ENCODE peak calls at places on chromosomes 12 and 14, in five cellular contexts. X, D, U, L and Y are unnamed samples.

GRCh38 chr12:51970904-51971646 is 19.6 kb downstream of the ACVR1B start:
- DNase-seq in L (no peak), X (no peak), U (no peak), D (peak), Y (no peak)

GRCh38 chr12:6222009-6222702 is 22.0 kb downstream of the CD9 start:
- DNase-seq in U (no peak), D (no peak), X (no peak), L (peak), Y (no peak)

GRCh38 chr14:58629273-58629672 is 8.5 kb upstream of the DACT1 start:
- DNase-seq in X (no peak), L (no peak), D (no peak), U (no peak), Y (no peak)

GRCh38 chr14:46197856-46198255 is 453.7 kb downstream of the RPL10L start:
- DNase-seq in X (no peak), D (no peak), U (no peak), L (no peak), Y (no peak)

GRCh38 chr14:36256131-36256801 is 64.2 kb downstream of the MBIP start:
- DNase-seq in U (peak), X (no peak), L (peak), D (no peak), Y (no peak)

GRCh38 chr12:15709524-15709923 is 79.7 kb downstream of the EPS8 start:
- DNase-seq in D (no peak), L (no peak), U (no peak), X (no peak), Y (no peak)

GRCh38 chr12:51891843-51892242 is 3.9 kb downstream of the ANKRD33 start:
- DNase-seq in D (no peak), U (no peak), X (no peak), L (no peak), Y (no peak)

GRCh38 chr14:70281938-70282337 is 77.5 kb downstream of the COX16 start:
- DNase-seq in L (no peak), U (no peak), X (no peak), D (no peak), Y (no peak)

GRCh38 chr12:100404769-100405407 is 48.0 kb downstream of the SLC17A8 start:
- DNase-seq in D (peak), U (no peak), X (no peak), L (peak), Y (no peak)

GRCh38 chr14:49306152-49306751 is 279.9 kb downstream of the RPS29 start:
- DNase-seq in D (peak), L (no peak), X (no peak), U (no peak), Y (no peak)

GRCh38 chr14:33617154-33617553 is 333.7 kb downstream of the EGLN3 start:
- DNase-seq in L (no peak), X (no peak), D (peak), U (no peak), Y (no peak)

GRCh38 chr14:85536835-85537195 is 6.9 kb downstream of the FLRT2 start:
- DNase-seq in U (no peak), D (no peak), L (no peak), X (no peak), Y (no peak)

GRCh38 chr14:30550335-30550734 is 8.6 kb upstream of the G2E3 start:
- DNase-seq in U (no peak), X (no peak), D (peak), L (no peak), Y (no peak)

GRCh38 chr12:18250313-18250916 is 10.9 kb upstream of the PIK3C2G start:
- DNase-seq in X (no peak), D (peak), U (peak), L (no peak), Y (no peak)

GRCh38 chr14:53412819-53413664 is 259.9 kb upstream of the DDHD1 start:
- DNase-seq in U (no peak), X (no peak), D (peak), L (no peak), Y (no peak)

GRCh38 chr12:11171953-11172675 is 1.1 kb downstream of the SMIM10L1 start:
- DNase-seq in D (peak), U (no peak), X (no peak), L (no peak), Y (no peak)

GRCh38 chr14:93943052-93943451 is 15.9 kb downstream of the FAM181A start:
- DNase-seq in U (no peak), D (no peak), X (no peak), L (no peak), Y (no peak)

DNA sequence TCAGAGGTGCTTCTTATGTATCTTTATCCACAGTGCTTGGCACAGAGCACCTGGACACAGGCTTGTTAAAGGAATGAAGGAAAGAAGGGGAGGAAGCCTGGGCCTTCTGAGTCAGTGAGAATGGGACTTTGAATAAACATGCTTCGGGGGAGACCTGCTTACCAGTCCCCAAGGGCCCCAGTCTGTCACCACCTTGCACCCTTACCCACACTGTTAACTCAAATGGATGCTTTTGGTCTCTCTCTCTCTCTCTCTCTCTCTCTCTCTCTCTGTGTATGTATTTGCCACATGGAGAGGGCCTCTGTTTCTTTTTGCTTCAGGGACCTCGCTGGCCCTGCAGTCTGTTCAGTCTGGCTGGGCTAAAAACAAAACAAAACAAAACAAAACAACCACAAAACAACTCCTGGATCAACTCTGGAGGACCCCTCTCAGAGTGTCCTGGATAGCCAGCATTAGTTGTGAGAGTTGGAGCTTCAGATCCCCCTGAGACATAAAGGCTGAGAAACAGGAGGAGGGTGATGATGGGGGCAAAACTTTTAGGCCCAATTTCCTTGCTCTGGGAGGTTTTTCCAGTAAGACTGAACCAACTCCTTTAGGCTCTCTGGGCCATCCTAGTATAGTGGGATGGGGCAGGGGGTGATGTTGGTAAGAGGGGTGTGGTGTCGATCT is 1.9 kb downstream of the KIF5A start:
- DNase-seq in L (no peak), D (no peak), X (no peak), U (no peak), Y (no peak)
- H3K4me3 ChIP-seq in L (no peak), D (no peak), X (no peak), U (no peak), Y (peak)

DNA sequence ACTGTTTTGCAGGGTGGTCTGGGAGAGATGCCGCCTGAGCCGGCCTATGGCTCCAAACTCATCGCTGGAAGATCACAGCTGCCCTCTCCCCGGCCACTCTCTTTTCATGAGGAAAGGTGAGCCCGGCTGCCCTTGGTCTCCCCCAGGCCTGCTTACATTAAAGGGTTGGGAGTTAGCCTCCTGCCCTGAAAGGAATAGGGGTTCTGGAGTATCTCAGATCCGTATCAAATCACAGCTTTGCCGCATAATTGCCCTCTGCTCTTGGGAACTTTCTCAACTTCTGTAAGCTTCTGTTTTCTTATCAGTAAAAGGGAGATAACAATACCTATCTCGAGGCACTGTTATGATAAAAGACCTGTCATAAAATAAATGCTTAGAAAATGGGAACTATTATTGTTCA is 17.6 kb downstream of the PHLDA1 start:
- DNase-seq in L (no peak), D (no peak), U (no peak), X (no peak), Y (no peak)
- TF ChIP-seq CTCF in L (no peak), D (no peak), U (no peak), X (no peak), Y (no peak)

DNA sequence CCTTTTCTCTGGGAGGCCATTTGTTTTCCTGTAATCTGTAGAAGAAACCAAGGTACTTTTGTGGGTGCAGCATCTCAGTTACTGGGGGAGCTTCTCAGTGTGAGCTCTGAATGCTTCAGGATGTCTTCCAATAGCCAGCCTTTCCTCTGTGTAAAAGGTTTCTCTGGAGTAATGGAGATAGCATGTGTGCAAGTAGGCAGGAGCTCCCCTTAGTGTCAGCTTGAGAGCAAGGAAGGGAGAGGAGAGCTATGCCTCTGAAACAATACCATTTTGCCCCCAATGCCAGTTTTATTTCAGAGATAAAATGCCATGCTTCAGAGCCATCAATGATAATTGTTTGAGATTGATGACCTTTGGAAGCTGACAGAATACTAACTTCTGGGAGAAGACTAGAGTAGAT is 125.5 kb downstream of the CRADD start:
- DNase-seq in U (no peak), L (no peak), D (no peak), X (no peak), Y (no peak)
- H3K27ac ChIP-seq in U (peak), L (no peak), D (no peak), X (peak), Y (no peak)

DNA sequence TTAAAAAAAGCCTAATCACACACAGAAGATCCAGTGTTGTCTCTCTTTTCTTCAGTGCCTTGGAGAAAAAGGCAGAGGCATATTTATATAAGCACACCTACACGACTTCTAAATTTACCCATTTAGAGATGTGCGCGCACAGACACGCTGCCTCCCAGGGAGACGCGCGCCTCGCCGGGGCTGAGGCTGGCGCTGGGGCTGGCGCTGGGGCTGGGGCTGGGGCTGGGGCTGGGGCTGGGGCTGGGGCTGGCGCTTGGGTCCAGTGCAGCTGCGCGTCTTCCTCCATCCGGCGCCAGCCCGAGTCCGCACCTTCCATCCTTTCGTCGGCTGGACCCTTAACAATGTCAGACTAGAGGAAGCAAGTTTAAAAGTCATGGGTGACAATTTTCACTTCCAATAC is 118.4 kb upstream of the ARID2 start:
- DNase-seq in U (no peak), L (no peak), D (no peak), X (no peak), Y (no peak)
- H3K4me3 ChIP-seq in U (no peak), L (no peak), D (no peak), X (no peak), Y (peak)